ENCODE peak calls at places on chromosome 1, in five cellular contexts. One of them, this sample, is unnamed. For H3K27me3 and H3K4me1, the result is how much of the 10 kb centered on the place peaks cover.

GRCh38 chr1:27574871-27575831 is 28.8 kb downstream of the AHDC1 start:
- DNase-seq in IMR-90: peak
- DNase-seq in heart left ventricle: peak
- DNase-seq in CD4-positive, CD25-positive, alpha-beta regulatory T cell: no peak
- DNase-seq in MM.1S: no peak
- DNase-seq in this sample: no peak

GRCh38 chr1:9269721-9270120 is 23.0 kb upstream of the SPSB1 start:
- DNase-seq in IMR-90: no peak
- DNase-seq in heart left ventricle: no peak
- DNase-seq in CD4-positive, CD25-positive, alpha-beta regulatory T cell: no peak
- DNase-seq in MM.1S: no peak
- DNase-seq in this sample: no peak

GRCh38 chr1:224579526-224579925 is 36.6 kb upstream of the CNIH3 start:
- DNase-seq in IMR-90: peak
- DNase-seq in heart left ventricle: no peak
- DNase-seq in CD4-positive, CD25-positive, alpha-beta regulatory T cell: no peak
- DNase-seq in MM.1S: no peak
- DNase-seq in this sample: no peak

GRCh38 chr1:31750858-31751638 is 13.1 kb downstream of the ADGRB2 start:
- DNase-seq in IMR-90: peak
- DNase-seq in heart left ventricle: no peak
- DNase-seq in CD4-positive, CD25-positive, alpha-beta regulatory T cell: no peak
- DNase-seq in MM.1S: no peak
- DNase-seq in this sample: peak

GRCh38 chr1:230215049-230215448 is 148.0 kb downstream of the GALNT2 start:
- DNase-seq in IMR-90: peak
- DNase-seq in heart left ventricle: peak
- DNase-seq in CD4-positive, CD25-positive, alpha-beta regulatory T cell: no peak
- DNase-seq in MM.1S: no peak
- DNase-seq in this sample: no peak

GRCh38 chr1:67239738-67240137 is 67.9 kb upstream of the IL12RB2 start:
- DNase-seq in IMR-90: no peak
- DNase-seq in heart left ventricle: no peak
- DNase-seq in CD4-positive, CD25-positive, alpha-beta regulatory T cell: no peak
- DNase-seq in MM.1S: no peak
- DNase-seq in this sample: no peak

GRCh38 chr1:183291802-183292515 is 105.9 kb downstream of the LAMC2 start:
- DNase-seq in IMR-90: peak
- DNase-seq in heart left ventricle: peak
- DNase-seq in CD4-positive, CD25-positive, alpha-beta regulatory T cell: no peak
- DNase-seq in MM.1S: no peak
- DNase-seq in this sample: no peak

GRCh38 chr1:36350659-36351171 is 27.3 kb upstream of the EVA1B start:
- DNase-seq in IMR-90: peak
- DNase-seq in heart left ventricle: no peak
- DNase-seq in CD4-positive, CD25-positive, alpha-beta regulatory T cell: no peak
- DNase-seq in MM.1S: no peak
- DNase-seq in this sample: peak

GRCh38 chr1:57470028-57470427 is 46.2 kb upstream of the DAB1 start:
- DNase-seq in IMR-90: peak
- DNase-seq in heart left ventricle: no peak
- DNase-seq in CD4-positive, CD25-positive, alpha-beta regulatory T cell: no peak
- DNase-seq in MM.1S: no peak
- DNase-seq in this sample: no peak

GRCh38 chr1:9302745-9303524 is 10.2 kb downstream of the SPSB1 start:
- DNase-seq in IMR-90: peak
- DNase-seq in heart left ventricle: peak
- DNase-seq in CD4-positive, CD25-positive, alpha-beta regulatory T cell: no peak
- DNase-seq in MM.1S: no peak
- DNase-seq in this sample: no peak

GRCh38 chr1:234980657-234981396 is 147.8 kb downstream of the TOMM20 start:
- DNase-seq in IMR-90: peak
- DNase-seq in heart left ventricle: peak
- DNase-seq in CD4-positive, CD25-positive, alpha-beta regulatory T cell: peak
- DNase-seq in MM.1S: peak
- DNase-seq in this sample: peak

GRCh38 chr1:232372431-232373225 is 257.3 kb downstream of the SIPA1L2 start:
- DNase-seq in IMR-90: no peak
- DNase-seq in heart left ventricle: no peak
- DNase-seq in CD4-positive, CD25-positive, alpha-beta regulatory T cell: no peak
- DNase-seq in MM.1S: no peak
- DNase-seq in this sample: no peak

GRCh38 chr1:21537511-21537931 is 28.3 kb downstream of the ALPL start:
- DNase-seq in IMR-90: no peak
- DNase-seq in heart left ventricle: peak
- DNase-seq in CD4-positive, CD25-positive, alpha-beta regulatory T cell: no peak
- DNase-seq in MM.1S: no peak
- DNase-seq in this sample: no peak

GRCh38 chr1:77412069-77412793 is 130.4 kb downstream of the AK5 start:
- DNase-seq in IMR-90: peak
- DNase-seq in heart left ventricle: no peak
- DNase-seq in CD4-positive, CD25-positive, alpha-beta regulatory T cell: no peak
- DNase-seq in MM.1S: no peak
- DNase-seq in this sample: no peak

GRCh38 chr1:243950166-243950565 is 100.1 kb upstream of the AKT3 start:
- DNase-seq in IMR-90: peak
- DNase-seq in heart left ventricle: no peak
- DNase-seq in CD4-positive, CD25-positive, alpha-beta regulatory T cell: no peak
- DNase-seq in MM.1S: no peak
- DNase-seq in this sample: no peak

GRCh38 chr1:9143250-9143649 is 14.3 kb upstream of the GPR157 start:
- DNase-seq in IMR-90: peak
- DNase-seq in heart left ventricle: no peak
- DNase-seq in CD4-positive, CD25-positive, alpha-beta regulatory T cell: no peak
- DNase-seq in MM.1S: no peak
- DNase-seq in this sample: no peak

GRCh38 chr1:5990913-5991783 is 1.1 kb downstream of the NPHP4 start:
- DNase-seq in IMR-90: peak
- DNase-seq in heart left ventricle: peak
- DNase-seq in CD4-positive, CD25-positive, alpha-beta regulatory T cell: peak
- DNase-seq in MM.1S: peak
- DNase-seq in this sample: peak

GRCh38 chr1:51768971-51769601 is 109.4 kb downstream of the NRDC start:
- DNase-seq in IMR-90: peak
- DNase-seq in heart left ventricle: no peak
- DNase-seq in CD4-positive, CD25-positive, alpha-beta regulatory T cell: no peak
- DNase-seq in MM.1S: peak
- DNase-seq in this sample: peak

GRCh38 chr1:86741947-86742572 is 37.7 kb downstream of the SH3GLB1 start:
- DNase-seq in IMR-90: peak
- DNase-seq in heart left ventricle: no peak
- DNase-seq in CD4-positive, CD25-positive, alpha-beta regulatory T cell: peak
- DNase-seq in MM.1S: peak
- DNase-seq in this sample: peak

GRCh38 chr1:102105931-102106550 is 109.3 kb upstream of the OLFM3 start:
- DNase-seq in IMR-90: no peak
- DNase-seq in heart left ventricle: no peak
- DNase-seq in CD4-positive, CD25-positive, alpha-beta regulatory T cell: no peak
- DNase-seq in MM.1S: no peak
- DNase-seq in this sample: no peak

GRCh38 chr1:98366343-98366742 is 295.2 kb upstream of the SNX7 start:
- DNase-seq in IMR-90: no peak
- DNase-seq in heart left ventricle: no peak
- DNase-seq in CD4-positive, CD25-positive, alpha-beta regulatory T cell: no peak
- DNase-seq in MM.1S: no peak
- DNase-seq in this sample: no peak

GRCh38 chr1:112954945-112955677 is 885 bp downstream of the SLC16A1 start:
- DNase-seq in IMR-90: peak
- DNase-seq in heart left ventricle: peak
- DNase-seq in CD4-positive, CD25-positive, alpha-beta regulatory T cell: peak
- DNase-seq in MM.1S: peak
- DNase-seq in this sample: peak

GRCh38 chr1:38197566-38197965 is 151.0 kb upstream of the POU3F1 start:
- DNase-seq in IMR-90: no peak
- DNase-seq in heart left ventricle: no peak
- DNase-seq in CD4-positive, CD25-positive, alpha-beta regulatory T cell: no peak
- DNase-seq in MM.1S: no peak
- DNase-seq in this sample: no peak

GRCh38 chr1:85464497-85465098 is 361 bp downstream of the DDAH1 start:
- DNase-seq in IMR-90: peak
- DNase-seq in heart left ventricle: peak
- DNase-seq in CD4-positive, CD25-positive, alpha-beta regulatory T cell: no peak
- DNase-seq in MM.1S: peak
- DNase-seq in this sample: no peak

GRCh38 chr1:16087733-16088132 is 14.3 kb upstream of the FAM131C start:
- DNase-seq in IMR-90: no peak
- DNase-seq in heart left ventricle: no peak
- DNase-seq in CD4-positive, CD25-positive, alpha-beta regulatory T cell: no peak
- DNase-seq in MM.1S: no peak
- DNase-seq in this sample: no peak

GRCh38 chr1:95384570-95384969 is 150.6 kb downstream of the RWDD3 start:
- DNase-seq in IMR-90: peak
- DNase-seq in heart left ventricle: peak
- DNase-seq in CD4-positive, CD25-positive, alpha-beta regulatory T cell: no peak
- DNase-seq in MM.1S: peak
- DNase-seq in this sample: no peak

GRCh38 chr1:16716691-16717173 is 23.6 kb upstream of the RNU1-4 start:
- DNase-seq in IMR-90: no peak
- DNase-seq in heart left ventricle: no peak
- DNase-seq in CD4-positive, CD25-positive, alpha-beta regulatory T cell: no peak
- DNase-seq in MM.1S: no peak
- DNase-seq in this sample: no peak

GRCh38 chr1:213905315-213905714 is 82.5 kb upstream of the PROX1 start:
- DNase-seq in IMR-90: no peak
- DNase-seq in heart left ventricle: peak
- DNase-seq in CD4-positive, CD25-positive, alpha-beta regulatory T cell: no peak
- DNase-seq in MM.1S: no peak
- DNase-seq in this sample: no peak

GRCh38 chr1:234919061-234919755 is 209.4 kb downstream of the TOMM20 start:
- DNase-seq in IMR-90: no peak
- DNase-seq in heart left ventricle: peak
- DNase-seq in CD4-positive, CD25-positive, alpha-beta regulatory T cell: no peak
- DNase-seq in MM.1S: no peak
- DNase-seq in this sample: no peak

GRCh38 chr1:221517961-221518360 is 223.9 kb downstream of the DUSP10 start:
- DNase-seq in IMR-90: no peak
- DNase-seq in heart left ventricle: no peak
- DNase-seq in CD4-positive, CD25-positive, alpha-beta regulatory T cell: no peak
- DNase-seq in MM.1S: no peak
- DNase-seq in this sample: no peak

GRCh38 chr1:63914706-63915105 is 140.9 kb downstream of the ROR1 start:
- DNase-seq in IMR-90: no peak
- DNase-seq in heart left ventricle: no peak
- DNase-seq in CD4-positive, CD25-positive, alpha-beta regulatory T cell: no peak
- DNase-seq in MM.1S: no peak
- DNase-seq in this sample: no peak

GRCh38 chr1:7149080-7149838 is 364.0 kb downstream of the CAMTA1 start:
- DNase-seq in IMR-90: no peak
- DNase-seq in heart left ventricle: peak
- DNase-seq in CD4-positive, CD25-positive, alpha-beta regulatory T cell: no peak
- DNase-seq in MM.1S: no peak
- DNase-seq in this sample: no peak

GRCh38 chr1:235984041-235984820 is 80.7 kb downstream of the NID1 start:
- DNase-seq in IMR-90: peak
- DNase-seq in heart left ventricle: no peak
- DNase-seq in CD4-positive, CD25-positive, alpha-beta regulatory T cell: no peak
- DNase-seq in MM.1S: no peak
- DNase-seq in this sample: no peak

GRCh38 chr1:54965624-54966340 is 14.6 kb upstream of the TMEM61 start:
- DNase-seq in IMR-90: peak
- DNase-seq in heart left ventricle: peak
- DNase-seq in CD4-positive, CD25-positive, alpha-beta regulatory T cell: no peak
- DNase-seq in MM.1S: peak
- DNase-seq in this sample: no peak

GRCh38 chr1:43463461-43463860 is 9.7 kb upstream of the HYI start:
- DNase-seq in IMR-90: peak
- DNase-seq in heart left ventricle: no peak
- DNase-seq in CD4-positive, CD25-positive, alpha-beta regulatory T cell: no peak
- DNase-seq in MM.1S: no peak
- DNase-seq in this sample: no peak

GRCh38 chr1:17189632-17190525 is 15.0 kb upstream of the PADI1 start:
- DNase-seq in IMR-90: peak
- DNase-seq in heart left ventricle: no peak
- DNase-seq in CD4-positive, CD25-positive, alpha-beta regulatory T cell: no peak
- DNase-seq in MM.1S: no peak
- DNase-seq in this sample: no peak

GRCh38 chr1:111873460-111873859 is 116.0 kb downstream of the KCND3 start:
- DNase-seq in IMR-90: no peak
- DNase-seq in heart left ventricle: no peak
- DNase-seq in CD4-positive, CD25-positive, alpha-beta regulatory T cell: no peak
- DNase-seq in MM.1S: no peak
- DNase-seq in this sample: no peak

GRCh38 chr1:1273535-1274298 is at the start of gene UBE2J2:
- DNase-seq in IMR-90: peak
- DNase-seq in heart left ventricle: peak
- DNase-seq in CD4-positive, CD25-positive, alpha-beta regulatory T cell: peak
- DNase-seq in MM.1S: peak
- DNase-seq in this sample: peak

GRCh38 chr1:160622885-160623633 is 23.8 kb downstream of the SLAMF1 start:
- DNase-seq in IMR-90: no peak
- DNase-seq in heart left ventricle: no peak
- DNase-seq in CD4-positive, CD25-positive, alpha-beta regulatory T cell: no peak
- DNase-seq in MM.1S: peak
- DNase-seq in this sample: peak
- H3K4me3 ChIP-seq in IMR-90: no peak
- H3K4me3 ChIP-seq in heart left ventricle: no peak
- H3K4me3 ChIP-seq in CD4-positive, CD25-positive, alpha-beta regulatory T cell: peak
- H3K4me3 ChIP-seq in MM.1S: no peak
- H3K4me3 ChIP-seq in this sample: no peak

GRCh38 chr1:185069202-185069601 is 23.8 kb downstream of the RNF2 start:
- DNase-seq in IMR-90: no peak
- DNase-seq in heart left ventricle: no peak
- DNase-seq in CD4-positive, CD25-positive, alpha-beta regulatory T cell: no peak
- DNase-seq in MM.1S: no peak
- DNase-seq in this sample: no peak

GRCh38 chr1:185063719-185064118 is 18.4 kb downstream of the RNF2 start:
- DNase-seq in IMR-90: no peak
- DNase-seq in heart left ventricle: no peak
- DNase-seq in CD4-positive, CD25-positive, alpha-beta regulatory T cell: no peak
- DNase-seq in MM.1S: no peak
- DNase-seq in this sample: no peak

GRCh38 chr1:185066181-185066580 is 20.8 kb downstream of the RNF2 start:
- DNase-seq in IMR-90: no peak
- DNase-seq in heart left ventricle: no peak
- DNase-seq in CD4-positive, CD25-positive, alpha-beta regulatory T cell: no peak
- DNase-seq in MM.1S: no peak
- DNase-seq in this sample: no peak

GRCh38 chr1:185073725-185074124 is 28.4 kb downstream of the RNF2 start:
- DNase-seq in IMR-90: peak
- DNase-seq in heart left ventricle: no peak
- DNase-seq in CD4-positive, CD25-positive, alpha-beta regulatory T cell: no peak
- DNase-seq in MM.1S: no peak
- DNase-seq in this sample: no peak

GRCh38 chr1:185068362-185068761 is 23.0 kb downstream of the RNF2 start:
- DNase-seq in IMR-90: no peak
- DNase-seq in heart left ventricle: no peak
- DNase-seq in CD4-positive, CD25-positive, alpha-beta regulatory T cell: no peak
- DNase-seq in MM.1S: no peak
- DNase-seq in this sample: no peak
- H3K27me3 ChIP-seq in IMR-90: under half
- H3K27me3 ChIP-seq in heart left ventricle: under half
- H3K27me3 ChIP-seq in CD4-positive, CD25-positive, alpha-beta regulatory T cell: under half
- H3K27me3 ChIP-seq in MM.1S: under half
- H3K27me3 ChIP-seq in this sample: under half

GRCh38 chr1:167450843-167451242 is 67.5 kb downstream of the CD247 start:
- DNase-seq in IMR-90: no peak
- DNase-seq in heart left ventricle: no peak
- DNase-seq in CD4-positive, CD25-positive, alpha-beta regulatory T cell: no peak
- DNase-seq in MM.1S: peak
- DNase-seq in this sample: no peak
- H3K4me1 ChIP-seq in IMR-90: under half
- H3K4me1 ChIP-seq in heart left ventricle: under half
- H3K4me1 ChIP-seq in CD4-positive, CD25-positive, alpha-beta regulatory T cell: half or more
- H3K4me1 ChIP-seq in MM.1S: under half
- H3K4me1 ChIP-seq in this sample: half or more

GRCh38 chr1:46199233-46199749 is 1.1 kb upstream of the POMGNT1 start:
- DNase-seq in IMR-90: no peak
- DNase-seq in heart left ventricle: no peak
- DNase-seq in CD4-positive, CD25-positive, alpha-beta regulatory T cell: no peak
- DNase-seq in MM.1S: no peak
- DNase-seq in this sample: no peak
- H3K4me3 ChIP-seq in IMR-90: no peak
- H3K4me3 ChIP-seq in heart left ventricle: peak
- H3K4me3 ChIP-seq in CD4-positive, CD25-positive, alpha-beta regulatory T cell: peak
- H3K4me3 ChIP-seq in MM.1S: no peak
- H3K4me3 ChIP-seq in this sample: no peak